ENCODE peak calls at places on chromosomes 5 and 9, in nine cellular contexts. J is stimulated activated CD4-positive, alpha-beta T cell treated with anti-CD3 and anti-CD28 coated beads, Interleukin-15, amount 100 ng/mL, for 1 hour; O is AG09309; V is type B pancreatic cell; M is activated CD4-positive, alpha-beta T cell treated with anti-CD3 and anti-CD28 coated beads, Interleukin-2, amount 50 U/mL, for 1 hour; W is T-helper 2 cell; L is psoas muscle; U is left cardiac atrium; H is HT-29. B is an unnamed sample.
A peak's percentile ranks its signal among the peaks of the same experiment; 100 is the strongest.

GRCh38 chr9:72441296-72442211 is 76.5 kb upstream of the ZFAND5 start:
- DNase-seq in J (no peak), O (no peak), V (no peak), M (no peak), W (no peak), L (no peak), U (no peak), H (peak; percentile 32), B (no peak)

GRCh38 chr5:15611008-15611407 is 111.0 kb downstream of the FBXL7 start:
- DNase-seq in J (no peak), O (no peak), V (no peak), M (no peak), W (no peak), L (no peak), U (no peak), H (no peak), B (no peak)

GRCh38 chr5:107290780-107291398 is 379.8 kb downstream of the EFNA5 start:
- DNase-seq in J (no peak), O (no peak), V (no peak), M (no peak), W (no peak), L (no peak), U (no peak), H (peak; percentile 80), B (no peak)

GRCh38 chr5:83925321-83925877 is 204.7 kb upstream of the HAPLN1 start:
- DNase-seq in J (no peak), O (peak; percentile 50), V (no peak), M (no peak), W (no peak), L (no peak), U (no peak), H (no peak), B (peak; percentile 94)

GRCh38 chr5:68447121-68447520 is 231.6 kb downstream of the PIK3R1 start:
- DNase-seq in J (no peak), O (no peak), V (no peak), M (no peak), W (no peak), L (no peak), U (no peak), H (no peak), B (no peak)

GRCh38 chr9:134366223-134367031 is 40.2 kb downstream of the RXRA start:
- DNase-seq in J (no peak), O (peak; percentile 75), V (peak; percentile 77), M (no peak), W (no peak), L (peak; percentile 94), U (peak; percentile 93), H (peak; percentile 86), B (no peak)

GRCh38 chr5:32482193-32482592 is 37.7 kb upstream of the ZFR start:
- DNase-seq in J (no peak), O (no peak), V (no peak), M (no peak), W (no peak), L (no peak), U (no peak), H (no peak), B (no peak)

GRCh38 chr5:134026521-134027202 is 21.9 kb upstream of the VDAC1 start:
- DNase-seq in J (no peak), O (no peak), V (no peak), M (peak; percentile 58), W (peak; percentile 61), L (no peak), U (no peak), H (peak; percentile 84), B (peak; percentile 73)

GRCh38 chr5:180802325-180803180 is at the start of gene MGAT1:
- DNase-seq in J (peak; percentile 53), O (peak; percentile 52), V (peak; percentile 87), M (peak; percentile 68), W (peak; percentile 74), L (peak; percentile 92), U (peak; percentile 92), H (peak; percentile 70), B (peak; percentile 93)

GRCh38 chr9:74496819-74497749 is at the start of gene RORB:
- DNase-seq in J (no peak), O (no peak), V (peak; percentile 77), M (no peak), W (peak; percentile 37), L (peak; percentile 43), U (peak; percentile 69), H (no peak), B (peak; percentile 65)

GRCh38 chr9:76390656-76391055 is 3.6 kb downstream of the RFK start:
- DNase-seq in J (no peak), O (no peak), V (no peak), M (no peak), W (peak; percentile 9), L (no peak), U (no peak), H (no peak), B (no peak)

GRCh38 chr5:53099546-53099945 is 10.0 kb downstream of the MOCS2 start:
- DNase-seq in J (no peak), O (no peak), V (no peak), M (no peak), W (no peak), L (no peak), U (no peak), H (no peak), B (no peak)

GRCh38 chr9:83299556-83299955 is 236.6 kb upstream of the RASEF start:
- DNase-seq in J (no peak), O (no peak), V (no peak), M (no peak), W (no peak), L (peak; percentile 36), U (no peak), H (peak; percentile 15), B (no peak)

GRCh38 chr5:43802651-43803050 is 199.7 kb downstream of the NNT start:
- DNase-seq in J (no peak), O (no peak), V (no peak), M (no peak), W (no peak), L (no peak), U (no peak), H (no peak), B (no peak)

GRCh38 chr5:157354825-157355224 is 88.9 kb downstream of the CYFIP2 start:
- DNase-seq in J (no peak), O (no peak), V (no peak), M (no peak), W (no peak), L (no peak), U (no peak), H (peak; percentile 26), B (no peak)

GRCh38 chr5:57626703-57627102 is 144.1 kb upstream of the ACTBL2 start:
- DNase-seq in J (no peak), O (no peak), V (no peak), M (no peak), W (no peak), L (no peak), U (no peak), H (no peak), B (no peak)

GRCh38 chr9:77817590-77818311 is 169.6 kb upstream of the GNA14 start:
- DNase-seq in J (no peak), O (no peak), V (no peak), M (no peak), W (peak; percentile 49), L (no peak), U (no peak), H (no peak), B (no peak)

GRCh38 chr5:33969572-33970452 is 14.7 kb downstream of the SLC45A2 start:
- DNase-seq in J (no peak), O (no peak), V (no peak), M (no peak), W (peak; percentile 75), L (no peak), U (no peak), H (peak; percentile 58), B (peak; percentile 66)

GRCh38 chr9:121744002-121744686 is 92.7 kb downstream of the DAB2IP start:
- DNase-seq in J (no peak), O (peak; percentile 8), V (no peak), M (no peak), W (peak; percentile 45), L (peak; percentile 65), U (peak; percentile 64), H (peak; percentile 78), B (peak; percentile 35)